ENCODE peak calls at places on chromosomes 4 and X, in nine cellular contexts. D, M, J, I, Y, T, V, S and Q are unnamed samples. For H3K9me2, the result is how much of the 10 kb centered on the place peaks cover.

GRCh38 chr4:76630748-76631147 is 195.7 kb downstream of the SHROOM3 start:
- DNase-seq in D (no peak), M (no peak), J (no peak), I (no peak), Y (no peak), T (no peak), V (no peak), S (no peak), Q (peak)

GRCh38 chrX:47751670-47752069 is 85.0 kb upstream of the ZNF81 start:
- DNase-seq in D (peak), M (peak), J (peak), I (peak), Y (no peak), T (peak), V (peak), S (peak), Q (peak)

GRCh38 chr4:77225022-77225421 is 68.0 kb downstream of the CCNG2 start:
- DNase-seq in D (no peak), M (no peak), J (no peak), I (no peak), Y (no peak), T (no peak), V (no peak), S (no peak), Q (no peak)

GRCh38 chrX:47662144-47662657 is 3.2 kb upstream of the UXT start:
- DNase-seq in D (no peak), M (no peak), J (peak), I (peak), Y (peak), T (no peak), V (no peak), S (no peak), Q (peak)

GRCh38 chr4:109432676-109433075 is 939 bp upstream of the SEC24B start:
- DNase-seq in D (no peak), M (peak), J (no peak), I (peak), Y (peak), T (no peak), V (no peak), S (peak), Q (peak)

GRCh38 chrX:3663576-3664290 is 49.7 kb downstream of the PRKX start:
- DNase-seq in D (no peak), M (peak), J (no peak), I (no peak), Y (no peak), T (no peak), V (no peak), S (peak), Q (no peak)

GRCh38 chr4:53601251-53601764 is 10.0 kb upstream of the LNX1 start:
- DNase-seq in D (peak), M (peak), J (peak), I (no peak), Y (peak), T (no peak), V (peak), S (peak), Q (peak)

GRCh38 chrX:84729809-84730208 is 227.6 kb upstream of the HDX start:
- DNase-seq in D (peak), M (peak), J (peak), I (peak), Y (no peak), T (no peak), V (peak), S (peak), Q (peak)

GRCh38 chrX:121195719-121196118 is 148.3 kb downstream of the GLUD2 start:
- DNase-seq in D (no peak), M (no peak), J (no peak), I (no peak), Y (no peak), T (no peak), V (no peak), S (no peak), Q (no peak)

GRCh38 chr4:94841864-94842221 is 84.1 kb downstream of the BMPR1B start:
- DNase-seq in D (no peak), M (no peak), J (no peak), I (no peak), Y (no peak), T (no peak), V (no peak), S (no peak), Q (no peak)

GRCh38 chrX:133414399-133415275 is 652 bp downstream of the GPC4 start:
- DNase-seq in D (peak), M (no peak), J (peak), I (peak), Y (no peak), T (no peak), V (peak), S (no peak), Q (peak)

GRCh38 chrX:10121787-10122186 is 35.0 kb upstream of the CLCN4 start:
- DNase-seq in D (no peak), M (peak), J (no peak), I (no peak), Y (no peak), T (no peak), V (peak), S (peak), Q (no peak)

GRCh38 chrX:68646421-68646820 is 1.0 kb upstream of the STARD8 start:
- DNase-seq in D (no peak), M (no peak), J (no peak), I (no peak), Y (no peak), T (no peak), V (no peak), S (no peak), Q (no peak)

GRCh38 chr4:18735740-18736288 is 714.3 kb upstream of the LCORL start:
- DNase-seq in D (no peak), M (no peak), J (no peak), I (no peak), Y (no peak), T (no peak), V (no peak), S (no peak), Q (no peak)

GRCh38 chr4:41212221-41213203 is 1.8 kb downstream of the APBB2 start:
- DNase-seq in D (peak), M (peak), J (peak), I (peak), Y (peak), T (no peak), V (no peak), S (no peak), Q (peak)

GRCh38 chrX:39821709-39822095 is 276.1 kb downstream of the BCOR start:
- DNase-seq in D (no peak), M (no peak), J (no peak), I (no peak), Y (no peak), T (no peak), V (no peak), S (no peak), Q (no peak)

GRCh38 chr4:186845137-186845842 is 121.6 kb upstream of the FAT1 start:
- DNase-seq in D (no peak), M (no peak), J (peak), I (peak), Y (peak), T (peak), V (no peak), S (no peak), Q (peak)

GRCh38 chr4:24971192-24971591 is 58.4 kb upstream of the CCDC149 start:
- DNase-seq in D (no peak), M (no peak), J (peak), I (no peak), Y (peak), T (no peak), V (no peak), S (no peak), Q (no peak)

GRCh38 chr4:4554234-4554633 is 12.4 kb upstream of the STX18 start:
- DNase-seq in D (no peak), M (no peak), J (no peak), I (no peak), Y (no peak), T (no peak), V (no peak), S (no peak), Q (no peak)

GRCh38 chr4:3269105-3269927 is 20.4 kb downstream of the MSANTD1 start:
- DNase-seq in D (no peak), M (no peak), J (no peak), I (peak), Y (no peak), T (no peak), V (no peak), S (no peak), Q (no peak)

GRCh38 chrX:132489256-132490085 is 633 bp upstream of the MBNL3 start:
- DNase-seq in D (peak), M (peak), J (peak), I (peak), Y (peak), T (no peak), V (peak), S (peak), Q (peak)

GRCh38 chr4:174907508-174907907 is 10.7 kb upstream of the ADAM29 start:
- DNase-seq in D (no peak), M (peak), J (no peak), I (no peak), Y (no peak), T (no peak), V (no peak), S (no peak), Q (no peak)
- H3K9me2 ChIP-seq in D (under half), M (under half), J (under half), I (under half), Y (under half), T (under half), V (under half), S (under half), Q (under half)

DNA sequence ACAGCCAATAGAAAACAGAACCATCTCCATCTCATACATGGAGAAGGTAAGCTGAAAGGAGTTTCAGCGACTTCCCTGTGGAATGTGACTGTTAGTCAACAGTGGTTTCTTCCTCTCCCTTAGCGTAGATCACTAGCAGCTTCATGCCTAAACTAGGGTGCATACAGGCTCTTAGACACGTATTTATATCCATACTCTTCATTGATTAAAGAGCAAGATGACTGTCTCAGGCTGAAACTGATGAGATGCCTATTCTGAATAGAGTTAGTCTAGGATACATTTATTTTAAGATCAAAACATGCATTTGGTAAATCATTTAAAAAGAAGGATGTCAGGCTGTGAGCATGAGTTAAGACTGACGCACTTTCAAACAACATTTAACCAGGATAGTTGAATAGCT is 423.3 kb downstream of the ARHGAP24 start:
- DNase-seq in D (no peak), M (no peak), J (no peak), I (no peak), Y (no peak), T (no peak), V (no peak), S (no peak), Q (no peak)
- H3K9me2 ChIP-seq in D (under half), M (under half), J (under half), I (under half), Y (under half), T (under half), V (under half), S (under half), Q (under half)

GRCh38 chr4:89140168-89140759 is 28.9 kb downstream of the TIGD2 start:
- DNase-seq in D (no peak), M (no peak), J (no peak), I (peak), Y (no peak), T (no peak), V (no peak), S (no peak), Q (no peak)
- H3K9me2 ChIP-seq in D (under half), M (under half), J (under half), I (under half), Y (under half), T (under half), V (under half), S (under half), Q (under half)

DNA sequence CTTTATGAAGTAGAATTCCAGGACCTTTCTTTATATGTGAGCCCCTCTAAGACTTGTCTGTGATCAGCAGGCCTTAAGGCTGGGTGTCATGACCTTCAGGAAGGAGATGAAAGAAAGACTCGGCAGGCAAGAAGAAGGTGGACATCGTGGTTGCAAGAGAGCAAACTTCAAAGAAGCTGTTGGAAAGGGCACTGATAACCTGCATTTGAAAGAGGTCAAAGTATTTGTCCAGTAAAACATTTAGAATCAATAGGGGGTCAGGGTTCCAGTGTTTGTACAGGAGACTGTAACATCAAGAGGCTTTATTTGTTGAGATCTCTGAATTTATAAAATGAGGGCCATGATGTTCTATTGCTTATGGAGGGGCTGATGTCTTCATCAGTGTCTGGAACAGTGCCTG is 44.2 kb downstream of the COMMD8 start:
- DNase-seq in D (no peak), M (no peak), J (no peak), I (no peak), Y (no peak), T (no peak), V (no peak), S (no peak), Q (no peak)
- H3K9me2 ChIP-seq in D (under half), M (under half), J (under half), I (under half), Y (under half), T (under half), V (under half), S (under half), Q (under half)